ENCODE peak calls at places on chromosomes 4 and X, in six cellular contexts. A, O, I, Q, B and J are unnamed samples.
A peak's percentile ranks its signal among the peaks of the same experiment; 100 is the strongest.

GRCh38 chr4:124641715-124642380 is 70.7 kb downstream of the ANKRD50 start:
- DNase-seq in I (peak; percentile 65), A (no peak), O (no peak), Q (no peak), B (no peak), J (no peak)

GRCh38 chr4:103445377-103445776 is 247.2 kb upstream of the CENPE start:
- DNase-seq in A (no peak), O (no peak), B (no peak), I (no peak), Q (no peak), J (no peak)

GRCh38 chr4:2935762-2936743 is 27.2 kb downstream of the NOP14 start:
- DNase-seq in Q (peak; percentile 67), O (no peak), A (no peak), B (no peak), I (peak; percentile 83), J (peak; percentile 50)

GRCh38 chrX:34521563-34521962 is 135.5 kb downstream of the TMEM47 start:
- DNase-seq in Q (no peak), A (no peak), B (no peak), I (no peak), O (no peak), J (no peak)

GRCh38 chrX:140815868-140816267 is 106.3 kb downstream of the LINC00632 start:
- DNase-seq in I (no peak), Q (no peak), O (no peak), A (no peak), B (no peak), J (no peak)

GRCh38 chr4:145179201-145179860 is 1.1 kb downstream of the OTUD4 start:
- DNase-seq in I (peak; percentile 56), O (peak; percentile 49), A (peak; percentile 62), B (peak; percentile 78), Q (peak; percentile 74), J (peak; percentile 92)

GRCh38 chr4:108292229-108292628 is 123.5 kb upstream of the LEF1 start:
- DNase-seq in O (no peak), I (no peak), B (no peak), Q (no peak), A (no peak), J (no peak)

GRCh38 chr4:165783626-165784025 is 89.4 kb upstream of the TLL1 start:
- DNase-seq in O (no peak), Q (no peak), B (no peak), I (no peak), A (no peak), J (no peak)

GRCh38 chrX:102892103-102892502 is 45.0 kb upstream of the RAB40AL start:
- DNase-seq in B (no peak), A (no peak), I (no peak), O (no peak), Q (no peak), J (no peak)

GRCh38 chrX:129123795-129124194 is 399.5 kb downstream of the SMARCA1 start:
- DNase-seq in O (no peak), Q (no peak), A (no peak), I (no peak), B (no peak), J (no peak)

GRCh38 chr4:95556460-95556859 is 7.7 kb upstream of the UNC5C start:
- DNase-seq in O (no peak), B (no peak), I (no peak), Q (no peak), A (no peak), J (no peak)

GRCh38 chr4:184954482-184954881 is 63.8 kb upstream of the HELT start:
- DNase-seq in A (no peak), O (no peak), B (no peak), Q (no peak), I (no peak), J (no peak)

GRCh38 chr4:172412851-172413250 is 599.6 kb downstream of the GALNTL6 start:
- DNase-seq in Q (no peak), I (no peak), A (no peak), O (no peak), B (no peak), J (no peak)

GRCh38 chr4:128385199-128385598 is 97.6 kb upstream of the PGRMC2 start:
- DNase-seq in A (no peak), I (no peak), Q (no peak), O (no peak), B (no peak), J (no peak)

GRCh38 chrX:16172391-16172790 is 5.1 kb downstream of the MAGEB17 start:
- DNase-seq in B (no peak), O (no peak), Q (no peak), I (no peak), A (no peak), J (no peak)

GRCh38 chr4:123198706-123199105 is 197.9 kb upstream of the SPRY1 start:
- DNase-seq in B (no peak), A (no peak), Q (no peak), O (no peak), I (no peak), J (no peak)

GRCh38 chr4:5146248-5146647 is 95.0 kb downstream of the STK32B start:
- DNase-seq in A (no peak), I (no peak), O (no peak), Q (no peak), B (no peak), J (no peak)

GRCh38 chrX:132044953-132045352 is 21.9 kb downstream of the STK26 start:
- DNase-seq in B (no peak), Q (no peak), O (no peak), A (no peak), I (no peak), J (no peak)

GRCh38 chrX:37998586-37999267 is 7.6 kb upstream of the SYTL5 start:
- DNase-seq in I (no peak), B (no peak), A (no peak), Q (no peak), O (no peak), J (no peak)

GRCh38 chr4:26135331-26135730 is 185.5 kb upstream of the RBPJ start:
- DNase-seq in A (no peak), O (no peak), Q (no peak), B (no peak), I (no peak), J (no peak)

GRCh38 chr4:134610956-134611355 is 409.4 kb upstream of the PABPC4L start:
- DNase-seq in A (no peak), O (no peak), I (no peak), B (no peak), Q (no peak), J (no peak)

GRCh38 chrX:40273356-40274050 is 175.7 kb upstream of the BCOR start:
- DNase-seq in Q (no peak), I (no peak), B (no peak), O (peak; percentile 46), A (no peak), J (no peak)

GRCh38 chrX:119391279-119391678 is 7.9 kb upstream of the SLC25A43 start:
- DNase-seq in B (peak; percentile 22), I (no peak), O (no peak), A (no peak), Q (peak; percentile 10), J (peak; percentile 62)

GRCh38 chr4:108193891-108194672 is 25.4 kb upstream of the LEF1 start:
- DNase-seq in A (no peak), B (no peak), O (no peak), Q (no peak), I (no peak), J (no peak)

GRCh38 chr4:89871211-89871610 is 23.4 kb upstream of the MMRN1 start:
- DNase-seq in Q (no peak), B (no peak), I (no peak), A (no peak), O (peak; percentile 25), J (no peak)

GRCh38 chr4:179750374-179750773 is 2308.1 kb upstream of the AGA start:
- DNase-seq in O (peak; percentile 30), B (no peak), A (no peak), Q (no peak), I (no peak), J (no peak)

GRCh38 chr4:56213543-56213942 is 173.7 kb downstream of the AASDH start:
- DNase-seq in B (no peak), I (no peak), O (no peak), A (no peak), Q (no peak), J (no peak)

GRCh38 chr4:109414938-109415337 is 18.7 kb upstream of the SEC24B start:
- DNase-seq in Q (no peak), A (no peak), B (no peak), I (no peak), O (no peak), J (no peak)